ENCODE peak calls at places on chromosomes 1 and 21, in four cellular contexts. B is cardiac fibroblast, F is breast epithelium, E is omental fat pad. K is an unnamed sample.

GRCh38 chr21:36820176-36821031 is 121.5 kb downstream of the SIM2 start:
- DNase-seq in B (peak; percentile 29), F (no peak), E (no peak), K (no peak)

GRCh38 chr1:87524021-87524754 is 195.5 kb downstream of the LMO4 start:
- DNase-seq in B (no peak), F (no peak), E (no peak), K (no peak)

GRCh38 chr21:46392921-46393320 is 65.8 kb upstream of the DIP2A start:
- DNase-seq in B (peak; percentile 70), F (no peak), E (peak; percentile 33), K (no peak)

GRCh38 chr1:68178821-68179490 is 53.4 kb downstream of the WLS start:
- DNase-seq in B (no peak), F (no peak), E (no peak), K (no peak)

GRCh38 chr1:106968644-106969043 is 87.8 kb upstream of the PRMT6 start:
- DNase-seq in B (no peak), F (no peak), E (no peak), K (no peak)

GRCh38 chr21:35020446-35020845 is 28.7 kb downstream of the RUNX1 start:
- DNase-seq in B (no peak), F (no peak), E (no peak), K (no peak)

GRCh38 chr1:37262439-37263170 is 211.8 kb upstream of the ZC3H12A start:
- DNase-seq in B (no peak), F (no peak), E (no peak), K (no peak)

GRCh38 chr1:98661544-98662353 is at the start of gene SNX7:
- DNase-seq in B (peak; percentile 88), F (peak; percentile 88), E (peak; percentile 40), K (no peak)

GRCh38 chr1:1173793-1174415 is at the start of gene TTLL10:
- DNase-seq in B (no peak), F (no peak), E (no peak), K (peak; percentile 37)

GRCh38 chr1:109996476-109996875 is 11.9 kb downstream of the AHCYL1 start:
- DNase-seq in B (peak; percentile 43), F (no peak), E (no peak), K (no peak)

GRCh38 chr1:116226017-116226416 is 114.8 kb downstream of the MAB21L3 start:
- DNase-seq in B (no peak), F (no peak), E (no peak), K (no peak)

GRCh38 chr1:173638043-173639021 is 3.2 kb downstream of the TEX50 start:
- DNase-seq in B (no peak), F (no peak), E (no peak), K (no peak)

GRCh38 chr1:61000327-61000726 is 82.0 kb upstream of the NFIA start:
- DNase-seq in B (no peak), F (no peak), E (no peak), K (no peak)

GRCh38 chr1:23868848-23869450 is 859 bp upstream of the FUCA1 start:
- DNase-seq in B (no peak), F (no peak), E (no peak), K (no peak)

GRCh38 chr1:203776636-203777035 is 11.7 kb downstream of the LAX1 start:
- DNase-seq in B (no peak), F (no peak), E (no peak), K (no peak)

GRCh38 chr1:153977250-153978240 is at the start of gene JTB:
- DNase-seq in B (peak; percentile 82), F (peak; percentile 85), E (peak; percentile 78), K (peak; percentile 76)

GRCh38 chr1:47521034-47521871 is 83.4 kb downstream of the FOXD2 start:
- DNase-seq in B (no peak), F (no peak), E (no peak), K (no peak)

GRCh38 chr1:147890177-147890790 is 12.3 kb upstream of the GJA8 start:
- DNase-seq in B (peak; percentile 64), F (no peak), E (peak; percentile 30), K (peak; percentile 31)

GRCh38 chr1:119046429-119047039 is 58.4 kb upstream of the TBX15 start:
- DNase-seq in B (peak; percentile 83), F (no peak), E (no peak), K (no peak)

DNA sequence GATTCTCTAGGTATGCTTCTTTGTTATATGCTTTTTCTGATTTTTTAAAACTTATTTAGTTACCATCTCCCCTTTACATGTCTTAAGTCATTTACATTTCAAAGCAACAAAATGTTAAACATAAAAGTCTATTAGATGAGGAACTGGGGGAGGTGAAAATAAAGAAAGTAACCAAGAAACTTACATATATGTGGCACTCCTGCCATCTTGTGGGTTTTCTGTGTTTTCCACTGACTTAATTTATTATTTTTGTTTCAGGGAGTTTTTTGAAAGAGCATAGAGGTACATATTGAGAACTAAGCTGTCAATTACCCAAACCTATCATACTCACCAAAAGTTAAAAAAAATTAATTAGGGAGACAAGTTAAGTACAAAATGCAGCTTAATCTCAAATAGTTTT is 1531.1 kb downstream of the MRPL39 start:
- DNase-seq in B (peak; percentile 26), F (no peak), E (no peak), K (no peak)
- TF ChIP-seq CTCF in B (no peak), F (no peak), E (no peak), K (no peak)

GRCh38 chr1:241815957-241816356 is 32.0 kb upstream of the EXO1 start:
- DNase-seq in B (no peak), F (no peak), E (no peak), K (no peak)
- TF ChIP-seq CTCF in B (no peak), F (no peak), E (no peak), K (no peak)

GRCh38 chr1:201764166-201764565 is 64.8 kb upstream of the IPO9 start:
- DNase-seq in B (no peak), F (no peak), E (no peak), K (no peak)

GRCh38 chr1:201761178-201761577 is 67.8 kb upstream of the IPO9 start:
- DNase-seq in B (no peak), F (no peak), E (no peak), K (no peak)

GRCh38 chr1:201761871-201762270 is 67.1 kb upstream of the IPO9 start:
- DNase-seq in B (no peak), F (no peak), E (no peak), K (no peak)

GRCh38 chr1:201766117-201766863 is 62.7 kb upstream of the IPO9 start:
- DNase-seq in B (peak; percentile 95), F (no peak), E (no peak), K (no peak)

DNA sequence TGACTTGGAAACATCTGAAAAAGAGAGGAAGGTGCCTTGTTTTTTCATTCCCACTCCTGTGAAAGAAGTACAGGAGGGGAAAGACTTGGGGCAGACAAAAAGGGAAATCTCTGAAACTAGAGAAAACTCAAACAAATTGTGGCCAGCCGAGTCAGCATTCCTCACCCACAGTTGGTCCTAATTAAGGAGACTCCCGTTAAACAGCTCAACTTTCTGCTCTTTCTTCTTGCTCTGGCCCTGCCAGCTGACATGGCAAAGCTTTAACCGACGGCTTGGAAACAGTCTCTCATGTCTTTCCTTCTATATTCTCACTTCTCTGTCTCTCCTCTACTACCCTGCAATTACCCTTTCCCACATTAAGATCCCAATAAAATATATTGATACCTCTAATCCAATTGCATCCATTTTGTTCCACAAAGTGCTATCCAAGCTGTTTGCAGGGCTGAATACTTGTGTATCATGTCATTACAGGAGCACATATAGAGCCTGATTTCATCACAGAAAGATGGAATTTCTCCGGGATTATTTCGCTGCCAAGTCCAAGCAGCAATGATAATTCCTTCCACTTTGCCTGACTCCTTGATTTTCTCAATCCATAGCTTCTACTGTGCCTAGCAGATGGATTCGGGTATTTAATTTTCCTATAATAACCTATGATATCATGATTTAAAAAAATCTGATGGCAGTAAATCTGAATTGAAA is 65.4 kb upstream of the IPO9 start:
- DNase-seq in B (peak; percentile 66), F (no peak), E (no peak), K (no peak)
- TF ChIP-seq CTCF in B (no peak), F (no peak), E (no peak), K (no peak)

GRCh38 chr1:202750761-202751160 is 40.5 kb upstream of the SYT2 start:
- DNase-seq in B (no peak), F (no peak), E (no peak), K (no peak)
- TF ChIP-seq CTCF in B (no peak), F (no peak), E (no peak), K (no peak)

GRCh38 chr1:62280150-62280549 is 39.1 kb downstream of the KANK4 start:
- DNase-seq in B (no peak), F (no peak), E (no peak), K (no peak)

GRCh38 chr1:62283361-62283760 is 35.9 kb downstream of the KANK4 start:
- DNase-seq in B (no peak), F (no peak), E (no peak), K (no peak)

GRCh38 chr1:62282909-62283308 is 36.3 kb downstream of the KANK4 start:
- DNase-seq in B (no peak), F (no peak), E (no peak), K (no peak)

GRCh38 chr1:62280960-62281465 is 38.2 kb downstream of the KANK4 start:
- DNase-seq in B (no peak), F (no peak), E (no peak), K (no peak)

GRCh38 chr1:62281922-62282555 is 37.2 kb downstream of the KANK4 start:
- DNase-seq in B (no peak), F (no peak), E (no peak), K (no peak)
- TF ChIP-seq CTCF in B (no peak), F (no peak), E (no peak), K (no peak)

DNA sequence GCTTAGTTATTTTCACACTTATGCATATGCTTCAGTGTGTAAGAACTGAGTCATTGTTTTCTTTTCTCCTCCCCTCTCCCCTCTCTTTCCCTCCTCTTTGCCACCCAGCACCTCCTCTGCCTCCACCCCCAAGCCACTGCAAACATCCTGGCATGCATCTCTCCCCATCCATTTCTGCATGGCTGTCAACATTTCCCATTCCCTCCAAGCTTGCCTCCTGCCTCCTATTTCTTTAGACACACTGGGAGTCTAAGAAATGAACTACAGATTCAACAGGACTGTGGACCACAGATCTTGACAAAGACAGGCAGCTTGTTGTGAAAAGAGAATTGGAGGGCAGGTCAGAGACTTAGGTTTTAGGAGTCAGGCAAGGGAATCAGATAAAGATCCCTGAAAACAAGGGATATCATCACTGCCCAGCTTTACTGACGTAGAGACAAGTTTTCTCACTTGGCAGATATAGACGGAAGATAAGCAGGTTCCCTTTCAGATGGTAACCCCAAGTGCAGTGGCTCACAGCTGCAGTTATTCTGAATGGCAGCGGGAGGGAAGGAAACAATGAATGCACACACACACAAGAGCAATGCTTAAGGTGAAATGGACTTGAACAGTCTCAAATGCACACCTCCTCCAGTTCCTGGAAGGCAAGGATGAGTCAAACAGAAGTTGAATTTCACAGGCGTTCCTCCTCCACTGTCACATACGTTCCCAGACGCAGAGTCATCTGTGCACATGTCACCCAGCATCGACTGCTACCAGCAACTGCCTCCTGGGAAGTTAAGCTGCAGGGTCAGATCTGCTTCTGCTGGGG is 56.1 kb downstream of the HIVEP3 start:
- DNase-seq in B (peak; percentile 57), F (no peak), E (no peak), K (no peak)
- TF ChIP-seq CTCF in B (no peak), F (no peak), E (no peak), K (no peak)